ENCODE peak calls at places on chromosomes 3 and 15, in five cellular contexts. One of them, this sample, is unnamed.

GRCh38 chr15:65887565-65887964 is 18.3 kb downstream of the RAB11A start:
- DNase-seq in uterus: no peak
- DNase-seq in heart left ventricle: no peak
- DNase-seq in adrenal gland: no peak
- DNase-seq in IMR-90: no peak
- DNase-seq in this sample: no peak

GRCh38 chr15:51368751-51369450 is 27.4 kb downstream of the GLDN start:
- DNase-seq in adrenal gland: no peak
- DNase-seq in heart left ventricle: no peak
- DNase-seq in IMR-90: peak; percentile 93
- DNase-seq in uterus: no peak
- DNase-seq in this sample: no peak

GRCh38 chr3:52524258-52524751 is 9.4 kb downstream of the NT5DC2 start:
- DNase-seq in heart left ventricle: no peak
- DNase-seq in adrenal gland: no peak
- DNase-seq in IMR-90: no peak
- DNase-seq in uterus: peak; percentile 15
- DNase-seq in this sample: no peak

GRCh38 chr3:120820748-120821147 is 78.2 kb downstream of the GTF2E1 start:
- DNase-seq in heart left ventricle: no peak
- DNase-seq in adrenal gland: no peak
- DNase-seq in uterus: no peak
- DNase-seq in IMR-90: no peak
- DNase-seq in this sample: no peak

GRCh38 chr3:122727279-122727678 is 46.6 kb downstream of the PARP14 start:
- DNase-seq in adrenal gland: no peak
- DNase-seq in heart left ventricle: no peak
- DNase-seq in IMR-90: no peak
- DNase-seq in uterus: no peak
- DNase-seq in this sample: no peak

GRCh38 chr15:99536422-99537033 is 29.3 kb upstream of the MEF2A start:
- DNase-seq in heart left ventricle: peak; percentile 37
- DNase-seq in uterus: no peak
- DNase-seq in adrenal gland: peak; percentile 35
- DNase-seq in IMR-90: peak; percentile 65
- DNase-seq in this sample: no peak

GRCh38 chr3:150736903-150737832 is 25.8 kb downstream of the SIAH2 start:
- DNase-seq in adrenal gland: peak; percentile 74
- DNase-seq in IMR-90: no peak
- DNase-seq in heart left ventricle: no peak
- DNase-seq in uterus: no peak
- DNase-seq in this sample: no peak

GRCh38 chr3:23113455-23114171 is 89.5 kb upstream of the UBE2E2 start:
- DNase-seq in adrenal gland: no peak
- DNase-seq in IMR-90: peak; percentile 13
- DNase-seq in uterus: peak; percentile 26
- DNase-seq in heart left ventricle: no peak
- DNase-seq in this sample: peak; percentile 50

GRCh38 chr15:45522931-45523331 is 376 bp upstream of the SLC30A4 start:
- DNase-seq in IMR-90: peak; percentile 25
- DNase-seq in uterus: no peak
- DNase-seq in heart left ventricle: no peak
- DNase-seq in adrenal gland: peak; percentile 59
- DNase-seq in this sample: peak; percentile 69

GRCh38 chr3:188358787-188359493 is 205.0 kb downstream of the LPP start:
- DNase-seq in IMR-90: no peak
- DNase-seq in heart left ventricle: no peak
- DNase-seq in uterus: no peak
- DNase-seq in adrenal gland: no peak
- DNase-seq in this sample: no peak

GRCh38 chr3:173191611-173192010 is 50.6 kb upstream of the SPATA16 start:
- DNase-seq in heart left ventricle: no peak
- DNase-seq in IMR-90: peak; percentile 0
- DNase-seq in uterus: no peak
- DNase-seq in adrenal gland: no peak
- DNase-seq in this sample: no peak

GRCh38 chr3:186208328-186208989 is 99.6 kb upstream of the ETV5 start:
- DNase-seq in heart left ventricle: no peak
- DNase-seq in IMR-90: no peak
- DNase-seq in uterus: no peak
- DNase-seq in adrenal gland: no peak
- DNase-seq in this sample: no peak

GRCh38 chr3:189531271-189531670 is 99.9 kb upstream of the TP63 start:
- DNase-seq in uterus: no peak
- DNase-seq in IMR-90: no peak
- DNase-seq in adrenal gland: no peak
- DNase-seq in heart left ventricle: no peak
- DNase-seq in this sample: no peak

GRCh38 chr3:159782724-159783421 is 205.8 kb upstream of the IL12A start:
- DNase-seq in heart left ventricle: no peak
- DNase-seq in adrenal gland: no peak
- DNase-seq in uterus: no peak
- DNase-seq in IMR-90: no peak
- DNase-seq in this sample: no peak

GRCh38 chr3:53045784-53046170 is at the start of gene SFMBT1:
- DNase-seq in adrenal gland: peak; percentile 60
- DNase-seq in IMR-90: peak; percentile 49
- DNase-seq in heart left ventricle: peak; percentile 77
- DNase-seq in uterus: peak; percentile 69
- DNase-seq in this sample: peak; percentile 47

GRCh38 chr3:108006077-108006675 is 84.7 kb downstream of the CD47 start:
- DNase-seq in uterus: no peak
- DNase-seq in adrenal gland: peak; percentile 72
- DNase-seq in heart left ventricle: no peak
- DNase-seq in IMR-90: no peak
- DNase-seq in this sample: peak; percentile 82

GRCh38 chr3:196969660-196970546 is 1.3 kb upstream of the PIGZ start:
- DNase-seq in IMR-90: peak; percentile 35
- DNase-seq in uterus: peak; percentile 61
- DNase-seq in heart left ventricle: peak; percentile 63
- DNase-seq in adrenal gland: peak; percentile 40
- DNase-seq in this sample: peak; percentile 42

GRCh38 chr3:197793246-197793645 is 2.2 kb downstream of the LRCH3 start:
- DNase-seq in IMR-90: peak; percentile 63
- DNase-seq in adrenal gland: no peak
- DNase-seq in uterus: no peak
- DNase-seq in heart left ventricle: no peak
- DNase-seq in this sample: no peak

GRCh38 chr3:151526771-151527170 is 65.9 kb upstream of the IGSF10 start:
- DNase-seq in IMR-90: no peak
- DNase-seq in uterus: no peak
- DNase-seq in adrenal gland: no peak
- DNase-seq in heart left ventricle: no peak
- DNase-seq in this sample: no peak

GRCh38 chr3:128603811-128604447 is 46.7 kb downstream of the RPN1 start:
- DNase-seq in uterus: no peak
- DNase-seq in IMR-90: no peak
- DNase-seq in adrenal gland: no peak
- DNase-seq in heart left ventricle: no peak
- DNase-seq in this sample: no peak

DNA sequence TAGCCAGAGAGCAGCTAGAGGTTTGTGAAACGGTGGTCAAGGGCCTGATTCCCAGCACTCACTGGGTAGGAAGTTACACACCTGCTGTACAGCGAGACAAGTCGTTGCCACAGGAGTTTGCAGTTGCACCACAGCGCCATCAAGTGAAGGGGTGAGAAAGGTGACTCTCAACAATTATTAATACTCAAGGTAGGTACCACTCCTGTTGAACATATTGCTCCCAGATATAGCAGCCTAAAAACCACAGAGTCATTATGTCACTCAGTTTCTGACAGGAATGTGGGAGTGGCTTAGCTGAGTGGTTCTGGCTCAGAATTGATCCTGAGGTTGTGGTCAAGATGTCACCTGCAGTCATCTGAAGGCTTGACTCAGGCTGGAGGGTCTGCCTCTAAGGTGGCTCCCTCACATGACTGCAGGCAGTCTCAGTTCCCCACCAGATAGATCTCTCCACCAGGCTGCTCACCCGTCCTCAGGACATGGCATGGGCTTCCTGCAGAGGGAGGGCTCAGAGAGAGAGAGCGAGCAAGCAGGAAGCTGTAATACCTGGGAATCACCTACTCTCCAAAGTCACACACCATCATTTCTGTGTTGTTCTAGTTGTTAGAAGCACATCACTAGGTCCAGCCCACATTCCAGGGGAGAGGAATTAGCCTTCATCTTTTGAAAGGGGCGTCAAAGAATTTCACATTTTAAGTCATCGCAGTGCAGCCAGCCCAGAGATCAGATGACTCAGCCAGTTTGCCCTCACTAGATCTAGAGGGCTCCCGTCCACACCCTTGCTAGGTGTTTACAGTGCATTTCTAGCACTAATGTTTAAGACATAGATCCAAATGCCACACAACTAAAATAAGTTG is 17.0 kb upstream of the ANO10 start:
- DNase-seq in adrenal gland: no peak
- DNase-seq in heart left ventricle: no peak
- DNase-seq in uterus: no peak
- DNase-seq in IMR-90: peak; percentile 34
- DNase-seq in this sample: no peak
- TF ChIP-seq CTCF in adrenal gland: no peak
- TF ChIP-seq CTCF in heart left ventricle: no peak
- TF ChIP-seq CTCF in uterus: no peak
- TF ChIP-seq CTCF in IMR-90: no peak
- TF ChIP-seq CTCF in this sample: no peak

DNA sequence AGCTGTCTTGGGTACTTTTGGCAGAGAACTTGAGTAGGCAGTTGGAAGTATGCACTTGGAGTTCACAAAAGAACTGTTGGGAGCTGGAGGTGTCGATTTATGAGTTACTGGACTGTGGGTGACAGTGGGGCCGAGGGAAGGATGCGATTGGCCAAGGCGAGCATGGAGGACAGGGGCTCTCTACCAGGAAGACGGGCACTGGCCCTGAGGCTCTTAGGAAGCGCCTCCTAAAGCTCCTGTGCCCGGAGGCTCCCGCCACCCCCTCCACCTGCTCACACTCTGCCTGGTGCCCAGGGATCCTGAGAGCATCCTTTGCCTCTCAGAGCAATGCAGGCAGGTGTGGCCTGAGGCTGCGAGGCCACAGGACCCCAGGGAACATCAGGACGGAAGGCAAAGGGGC is 69.0 kb downstream of the CRTC3 start:
- DNase-seq in adrenal gland: no peak
- DNase-seq in IMR-90: no peak
- DNase-seq in heart left ventricle: no peak
- DNase-seq in uterus: no peak
- DNase-seq in this sample: no peak
- H3K27ac ChIP-seq in adrenal gland: no peak overlapping the region
- H3K27ac ChIP-seq in IMR-90: no peak overlapping the region
- H3K27ac ChIP-seq in heart left ventricle: peak overlapping the region; percentile 57
- H3K27ac ChIP-seq in uterus: peak overlapping the region; percentile 52
- H3K27ac ChIP-seq in this sample: no peak overlapping the region

GRCh38 chr3:13285007-13285567 is 135.0 kb downstream of the NUP210 start:
- DNase-seq in adrenal gland: no peak
- DNase-seq in heart left ventricle: no peak
- DNase-seq in uterus: no peak
- DNase-seq in IMR-90: no peak
- DNase-seq in this sample: no peak
- H3K4me1 ChIP-seq in adrenal gland: peaks cover 9% of the 10 kb centered on the region
- H3K4me1 ChIP-seq in heart left ventricle: peaks cover 19% of the 10 kb centered on the region
- H3K4me1 ChIP-seq in uterus: no peaks in the 10 kb centered on the region
- H3K4me1 ChIP-seq in IMR-90: no peaks in the 10 kb centered on the region
- H3K4me1 ChIP-seq in this sample: no peaks in the 10 kb centered on the region

DNA sequence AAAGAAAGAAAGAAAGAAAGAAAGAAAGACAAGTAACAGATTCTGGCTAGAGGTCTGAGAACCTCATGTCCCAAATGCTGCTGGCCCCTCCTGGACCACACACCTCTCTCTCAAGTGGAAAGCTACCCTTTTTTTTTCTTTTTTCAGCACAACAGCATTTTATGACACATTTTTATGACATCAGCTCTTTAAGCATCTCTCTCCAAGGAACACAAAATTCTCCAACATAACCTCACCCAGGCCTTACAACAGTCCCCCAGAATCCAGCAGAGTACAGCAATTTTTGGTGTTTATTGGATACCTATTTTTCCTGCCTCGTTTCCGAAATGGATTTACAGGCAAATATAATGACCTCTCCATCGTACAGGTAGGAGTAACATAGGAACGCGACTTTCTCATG is 11.2 kb upstream of the NTRK3 start:
- DNase-seq in IMR-90: no peak
- DNase-seq in uterus: no peak
- DNase-seq in heart left ventricle: no peak
- DNase-seq in adrenal gland: no peak
- DNase-seq in this sample: no peak
- TF ChIP-seq CTCF in IMR-90: no peak
- TF ChIP-seq CTCF in uterus: no peak
- TF ChIP-seq CTCF in heart left ventricle: no peak
- TF ChIP-seq CTCF in adrenal gland: no peak
- TF ChIP-seq CTCF in this sample: no peak

GRCh38 chr3:9146367-9147071 is 102.9 kb downstream of the SRGAP3 start:
- DNase-seq in adrenal gland: no peak
- DNase-seq in IMR-90: no peak
- DNase-seq in uterus: no peak
- DNase-seq in heart left ventricle: no peak
- DNase-seq in this sample: no peak

GRCh38 chr3:9147215-9147895 is 102.1 kb downstream of the SRGAP3 start:
- DNase-seq in heart left ventricle: no peak
- DNase-seq in IMR-90: no peak
- DNase-seq in adrenal gland: no peak
- DNase-seq in uterus: peak; percentile 52
- DNase-seq in this sample: no peak

GRCh38 chr3:9147896-9148267 is 101.6 kb downstream of the SRGAP3 start:
- DNase-seq in uterus: no peak
- DNase-seq in heart left ventricle: no peak
- DNase-seq in IMR-90: no peak
- DNase-seq in adrenal gland: no peak
- DNase-seq in this sample: no peak

GRCh38 chr3:9151240-9151639 is 98.2 kb downstream of the SRGAP3 start:
- DNase-seq in uterus: no peak
- DNase-seq in heart left ventricle: no peak
- DNase-seq in IMR-90: no peak
- DNase-seq in adrenal gland: no peak
- DNase-seq in this sample: no peak

DNA sequence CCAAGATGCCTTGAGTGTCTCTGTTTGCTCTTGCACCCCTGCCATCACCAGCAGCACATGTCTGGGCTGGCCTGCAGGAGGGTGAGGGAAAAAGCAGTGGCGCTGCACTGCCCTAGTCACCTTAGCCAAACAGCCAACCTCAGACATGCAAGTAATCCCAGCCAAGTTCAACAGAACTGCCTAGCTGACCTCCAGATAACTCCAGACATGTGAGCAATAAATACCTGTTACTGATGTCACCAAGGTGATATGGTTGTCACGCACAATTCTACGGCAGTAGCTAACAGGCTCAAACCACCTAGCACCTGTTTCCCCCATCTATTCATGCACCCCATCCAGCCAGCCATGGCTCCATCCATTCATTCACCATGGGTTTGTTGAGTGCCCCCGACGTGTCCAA is 99.9 kb downstream of the SRGAP3 start:
- DNase-seq in adrenal gland: no peak
- DNase-seq in IMR-90: no peak
- DNase-seq in heart left ventricle: no peak
- DNase-seq in uterus: no peak
- DNase-seq in this sample: peak; percentile 58
- H3K27ac ChIP-seq in adrenal gland: no peak overlapping the region
- H3K27ac ChIP-seq in IMR-90: no peak overlapping the region
- H3K27ac ChIP-seq in heart left ventricle: no peak overlapping the region
- H3K27ac ChIP-seq in uterus: peak overlapping the region; percentile 82
- H3K27ac ChIP-seq in this sample: no peak overlapping the region

GRCh38 chr3:4758957-4759656 is 220.1 kb upstream of the BHLHE40 start:
- DNase-seq in IMR-90: no peak
- DNase-seq in heart left ventricle: no peak
- DNase-seq in adrenal gland: no peak
- DNase-seq in uterus: no peak
- DNase-seq in this sample: no peak
- H3K4me1 ChIP-seq in IMR-90: no peaks in the 10 kb centered on the region
- H3K4me1 ChIP-seq in heart left ventricle: peaks cover 4% of the 10 kb centered on the region
- H3K4me1 ChIP-seq in adrenal gland: peaks cover 26% of the 10 kb centered on the region
- H3K4me1 ChIP-seq in uterus: no peaks in the 10 kb centered on the region
- H3K4me1 ChIP-seq in this sample: peaks cover 2% of the 10 kb centered on the region

GRCh38 chr3:9014189-9014588 is 50.9 kb upstream of the RAD18 start:
- DNase-seq in heart left ventricle: no peak
- DNase-seq in uterus: no peak
- DNase-seq in adrenal gland: no peak
- DNase-seq in IMR-90: peak; percentile 28
- DNase-seq in this sample: no peak
- TF ChIP-seq CTCF in heart left ventricle: peak; percentile 9
- TF ChIP-seq CTCF in uterus: no peak
- TF ChIP-seq CTCF in adrenal gland: no peak
- TF ChIP-seq CTCF in IMR-90: no peak
- TF ChIP-seq CTCF in this sample: no peak